ENCODE peak calls at places on chromosomes 16 and 17, in nine cellular contexts. F, V, H, G, Z, J, Q, W and M are unnamed samples.
A peak's percentile ranks its signal among the peaks of the same experiment; 100 is the strongest.

GRCh38 chr17:31842416-31843381 is 16.3 kb downstream of the COPRS start:
- DNase-seq in F (peak; percentile 57), G (peak; percentile 93), H (peak; percentile 77), Q (no peak), Z (peak; percentile 78), J (peak; percentile 68), W (peak; percentile 46), V (peak; percentile 82), M (peak; percentile 69)

GRCh38 chr16:383326-384020 is 1.7 kb upstream of the PGAP6 start:
- DNase-seq in W (no peak), Q (no peak), V (no peak), H (no peak), F (no peak), G (no peak), J (no peak), Z (peak; percentile 92), M (no peak)

GRCh38 chr17:7825206-7825980 is 8.6 kb upstream of the KDM6B start:
- DNase-seq in V (no peak), J (no peak), Q (no peak), Z (no peak), G (peak; percentile 53), F (no peak), W (no peak), H (no peak), M (peak; percentile 45)

GRCh38 chr16:28156031-28156680 is 55.6 kb downstream of the XPO6 start:
- DNase-seq in Q (no peak), V (no peak), G (no peak), H (no peak), F (no peak), W (no peak), J (no peak), Z (no peak), M (no peak)

GRCh38 chr16:60199154-60199553 is 1465.0 kb upstream of the GOT2 start:
- DNase-seq in F (no peak), Q (no peak), J (no peak), W (no peak), H (no peak), V (no peak), G (no peak), Z (no peak), M (no peak)

GRCh38 chr17:31373150-31374082 is 18.1 kb upstream of the RAB11FIP4 start:
- DNase-seq in G (peak; percentile 85), V (peak; percentile 81), Q (peak; percentile 7), F (no peak), Z (no peak), J (peak; percentile 53), H (peak; percentile 75), W (no peak), M (peak; percentile 39)

GRCh38 chr17:44959821-44960523 is 8.1 kb downstream of the C1QL1 start:
- DNase-seq in G (no peak), F (no peak), J (no peak), Z (no peak), H (no peak), W (no peak), Q (no peak), V (no peak), M (no peak)

GRCh38 chr16:11203111-11203623 is 52.8 kb downstream of the SOCS1 start:
- DNase-seq in V (no peak), J (no peak), F (no peak), H (no peak), W (no peak), G (no peak), Q (no peak), Z (no peak), M (no peak)

GRCh38 chr16:85626191-85626951 is 13.2 kb downstream of the GSE1 start:
- DNase-seq in V (no peak), F (peak; percentile 40), Q (no peak), G (no peak), H (no peak), W (no peak), Z (no peak), J (no peak), M (no peak)

GRCh38 chr17:57290955-57291354 is 34.6 kb downstream of the MSI2 start:
- DNase-seq in F (no peak), W (no peak), Q (no peak), V (no peak), Z (no peak), G (no peak), J (no peak), H (no peak), M (no peak)

DNA sequence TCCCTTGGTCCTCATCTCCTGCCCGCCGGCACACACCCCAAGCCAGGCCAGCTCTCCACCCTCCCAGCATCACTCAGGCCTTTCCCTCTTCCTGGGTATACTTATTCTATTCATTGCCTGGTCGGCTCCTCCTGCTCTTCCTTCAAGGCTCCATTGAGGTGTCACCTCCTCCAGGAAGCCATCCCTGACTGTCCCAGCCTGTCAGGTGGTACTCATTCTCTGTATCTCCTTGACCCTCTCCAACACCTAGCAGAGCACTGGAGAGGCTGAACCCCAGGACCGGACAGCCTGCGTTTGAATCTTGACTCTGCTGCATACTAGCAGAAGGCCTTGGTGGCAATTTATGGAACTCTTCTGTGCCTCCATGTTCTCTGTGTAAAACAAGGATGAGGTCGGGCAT is 428 bp upstream of the TNFRSF13B start:
- DNase-seq in H (no peak), Z (no peak), Q (no peak), V (no peak), W (no peak), J (no peak), F (no peak), G (no peak), M (no peak)
- H3K4me3 ChIP-seq in H (no peak overlapping the region), Z (no peak overlapping the region), Q (no peak overlapping the region), V (no peak overlapping the region), W (no peak overlapping the region), J (no peak overlapping the region), F (no peak overlapping the region), G (no peak overlapping the region), M (no peak overlapping the region)

GRCh38 chr16:54412777-54413455 is 126.3 kb upstream of the IRX3 start:
- DNase-seq in G (no peak), J (no peak), F (no peak), Q (no peak), Z (no peak), V (no peak), H (no peak), W (no peak), M (no peak)

GRCh38 chr16:54411555-54411954 is 125.0 kb upstream of the IRX3 start:
- DNase-seq in H (no peak), W (no peak), J (no peak), Z (no peak), F (peak; percentile 31), V (no peak), Q (no peak), G (no peak), M (no peak)

GRCh38 chr16:54417384-54417783 is 130.8 kb upstream of the IRX3 start:
- DNase-seq in F (no peak), V (no peak), J (no peak), Z (no peak), Q (no peak), W (no peak), H (no peak), G (no peak), M (no peak)

GRCh38 chr16:54418903-54419302 is 132.3 kb upstream of the IRX3 start:
- DNase-seq in G (no peak), H (no peak), J (no peak), V (no peak), Q (no peak), F (no peak), W (no peak), Z (no peak), M (no peak)

GRCh38 chr16:54414671-54415070 is 128.1 kb upstream of the IRX3 start:
- DNase-seq in V (no peak), J (no peak), F (no peak), Z (no peak), Q (no peak), G (no peak), W (no peak), H (no peak), M (no peak)
- TF ChIP-seq CTCF in V (no peak), J (no peak), F (no peak), Z (no peak), Q (no peak), G (no peak), W (no peak), H (no peak), M (no peak)

GRCh38 chr16:57976331-57976796 is 5.4 kb upstream of the CNGB1 start:
- DNase-seq in G (peak; percentile 66), F (no peak), Z (peak; percentile 35), W (no peak), Q (no peak), V (no peak), J (no peak), H (no peak), M (no peak)
- H3K4me3 ChIP-seq in G (no peak overlapping the region), F (no peak overlapping the region), Z (no peak overlapping the region), W (no peak overlapping the region), Q (no peak overlapping the region), V (no peak overlapping the region), J (no peak overlapping the region), H (no peak overlapping the region), M (no peak overlapping the region)

GRCh38 chr17:39231587-39232551 is 6.1 kb upstream of the STAC2 start:
- DNase-seq in H (peak; percentile 38), W (no peak), J (no peak), G (peak; percentile 62), V (peak; percentile 35), Q (no peak), F (peak; percentile 40), Z (peak; percentile 72), M (peak; percentile 67)
- TF ChIP-seq CTCF in H (peak; percentile 53), W (peak; percentile 76), J (peak; percentile 72), G (peak; percentile 93), V (peak; percentile 73), Q (peak; percentile 91), F (peak; percentile 86), Z (peak; percentile 51), M (peak; percentile 74)